ENCODE peak calls at places on chromosomes 12 and 14, in four cellular contexts. N is NCI-H1105 treated with DMSO at 0.1 percent for 48 hours, H is M059J, X is GDM1. O is an unnamed sample.

GRCh38 chr12:121530600-121531355 is 50.0 kb downstream of the KDM2B start:
- DNase-seq in N (no peak), H (peak; percentile 78), X (peak; percentile 49), O (peak; percentile 38)

GRCh38 chr12:5511256-5511643 is 79.3 kb downstream of the NTF3 start:
- DNase-seq in N (no peak), H (no peak), X (no peak), O (no peak)

GRCh38 chr12:79690606-79691298 is at the start of gene PAWR:
- DNase-seq in N (peak; percentile 86), H (peak; percentile 83), X (peak; percentile 50), O (peak; percentile 69)

GRCh38 chr14:75456069-75457023 is 28.5 kb downstream of the JDP2 start:
- DNase-seq in N (no peak), H (no peak), X (no peak), O (no peak)

GRCh38 chr12:115879354-115879753 is 398.1 kb downstream of the MED13L start:
- DNase-seq in N (no peak), H (no peak), X (no peak), O (no peak)

GRCh38 chr12:68359669-68360068 is 27.5 kb upstream of the MDM1 start:
- DNase-seq in N (no peak), H (no peak), X (no peak), O (no peak)

GRCh38 chr12:123337053-123337452 is 27.6 kb downstream of the SBNO1 start:
- DNase-seq in N (no peak), H (no peak), X (no peak), O (no peak)

GRCh38 chr14:53766106-53766505 is 190.5 kb downstream of the BMP4 start:
- DNase-seq in N (no peak), H (no peak), X (no peak), O (no peak)

GRCh38 chr12:112496493-112496892 is 77.7 kb downstream of the PTPN11 start:
- DNase-seq in N (no peak), H (no peak), X (no peak), O (no peak)

GRCh38 chr12:47758834-47759690 is at the start of gene RAPGEF3:
- DNase-seq in N (peak; percentile 51), H (peak; percentile 86), X (peak; percentile 76), O (peak; percentile 79)

GRCh38 chr12:12804432-12804886 is 8.7 kb upstream of the DDX47 start:
- DNase-seq in N (no peak), H (peak; percentile 93), X (no peak), O (peak; percentile 73)

GRCh38 chr12:31405021-31405420 is 79.1 kb upstream of the SINHCAF start:
- DNase-seq in N (no peak), H (no peak), X (no peak), O (no peak)

GRCh38 chr12:93841671-93842070 is 164.5 kb downstream of the CRADD start:
- DNase-seq in N (no peak), H (no peak), X (no peak), O (no peak)

GRCh38 chr12:121949643-121950397 is 31.4 kb downstream of the CFAP251 start:
- DNase-seq in N (no peak), H (peak; percentile 86), X (no peak), O (peak; percentile 79)

GRCh38 chr14:68104518-68104917 is 284.9 kb downstream of the RAD51B start:
- DNase-seq in N (no peak), H (peak; percentile 82), X (no peak), O (no peak)

GRCh38 chr14:59695198-59695597 is 118.6 kb upstream of the CCDC175 start:
- DNase-seq in N (no peak), H (no peak), X (no peak), O (no peak)

GRCh38 chr14:81406863-81407262 is 6.7 kb upstream of the STON2 start:
- DNase-seq in N (no peak), H (peak; percentile 64), X (no peak), O (peak; percentile 79)

GRCh38 chr12:124625867-124626675 is 58.7 kb upstream of the NCOR2 start:
- DNase-seq in N (no peak), H (peak; percentile 82), X (peak; percentile 73), O (peak; percentile 90)

GRCh38 chr12:3967556-3968160 is 94.5 kb upstream of the PARP11 start:
- DNase-seq in N (no peak), H (no peak), X (no peak), O (no peak)

GRCh38 chr12:94073441-94074051 is 74.8 kb upstream of the PLXNC1 start:
- DNase-seq in N (no peak), H (no peak), X (no peak), O (peak; percentile 50)

GRCh38 chr14:68922886-68923285 is 56.2 kb downstream of the ACTN1 start:
- DNase-seq in N (no peak), H (no peak), X (no peak), O (no peak)

GRCh38 chr12:79897617-79898016 is 37.3 kb downstream of the PPP1R12A start:
- DNase-seq in N (no peak), H (peak; percentile 98), X (no peak), O (peak; percentile 95)

GRCh38 chr12:24482044-24482443 is 466.9 kb downstream of the BCAT1 start:
- DNase-seq in N (no peak), H (no peak), X (no peak), O (no peak)

GRCh38 chr12:110223777-110224378 is 57.2 kb upstream of the ATP2A2 start:
- DNase-seq in N (no peak), H (peak; percentile 94), X (no peak), O (peak; percentile 79)

GRCh38 chr12:19369691-19370148 is 69.6 kb upstream of the AEBP2 start:
- DNase-seq in N (peak; percentile 21), H (no peak), X (no peak), O (no peak)

GRCh38 chr12:75650989-75651695 is 139.7 kb upstream of the KRR1 start:
- DNase-seq in N (peak; percentile 91), H (no peak), X (no peak), O (peak; percentile 61)

GRCh38 chr12:11649413-11650278 is at the start of gene ETV6:
- DNase-seq in N (peak; percentile 86), H (peak; percentile 92), X (peak; percentile 70), O (peak; percentile 91)

GRCh38 chr14:46053221-46053620 is 598.4 kb downstream of the RPL10L start:
- DNase-seq in N (no peak), H (no peak), X (no peak), O (peak; percentile 2)

GRCh38 chr12:41286426-41286825 is 98.3 kb downstream of the PDZRN4 start:
- DNase-seq in N (no peak), H (no peak), X (no peak), O (no peak)

GRCh38 chr14:65204056-65204455 is 101.7 kb upstream of the MAX start:
- DNase-seq in N (no peak), H (no peak), X (no peak), O (no peak)

GRCh38 chr14:72558721-72559120 is 335.2 kb downstream of the DPF3 start:
- DNase-seq in N (no peak), H (peak; percentile 96), X (no peak), O (peak; percentile 96)

O was measured in RPMI7951.